ENCODE peak calls at places on chromosome 3, in nine cellular contexts. C, Z, U, O, R, D, T, J and I are unnamed samples.

GRCh38 chr3:141402476-141403171 is 34.3 kb downstream of the ZBTB38 start:
- DNase-seq in C (peak), Z (peak), U (peak), O (no peak), R (peak), D (peak), T (peak), J (peak), I (peak)

GRCh38 chr3:129398803-129399144 is 29.7 kb downstream of the EFCAB12 start:
- DNase-seq in C (no peak), Z (peak), U (peak), O (no peak), R (peak), D (peak), T (no peak), J (peak), I (peak)

GRCh38 chr3:61748288-61748687 is 186.9 kb downstream of the PTPRG start:
- DNase-seq in C (no peak), Z (no peak), U (no peak), O (no peak), R (no peak), D (no peak), T (no peak), J (no peak), I (no peak)

GRCh38 chr3:151925876-151926275 is 52.4 kb downstream of the SUCNR1 start:
- DNase-seq in C (no peak), Z (no peak), U (peak), O (peak), R (no peak), D (no peak), T (no peak), J (no peak), I (no peak)

GRCh38 chr3:105504440-105504951 is 137.8 kb downstream of the ALCAM start:
- DNase-seq in C (no peak), Z (no peak), U (no peak), O (no peak), R (no peak), D (no peak), T (no peak), J (no peak), I (peak)

GRCh38 chr3:113743006-113743639 is 2.9 kb downstream of the NAA50 start:
- DNase-seq in C (no peak), Z (no peak), U (no peak), O (no peak), R (no peak), D (no peak), T (no peak), J (no peak), I (no peak)

GRCh38 chr3:124707667-124708066 is 22.6 kb upstream of the UMPS start:
- DNase-seq in C (no peak), Z (no peak), U (peak), O (peak), R (no peak), D (no peak), T (no peak), J (peak), I (no peak)

GRCh38 chr3:107718547-107718946 is 195.8 kb downstream of the BBX start:
- DNase-seq in C (no peak), Z (no peak), U (no peak), O (no peak), R (no peak), D (no peak), T (no peak), J (no peak), I (no peak)

GRCh38 chr3:168977696-168978374 is 685.7 kb downstream of the MECOM start:
- DNase-seq in C (no peak), Z (peak), U (no peak), O (no peak), R (no peak), D (no peak), T (no peak), J (peak), I (no peak)

GRCh38 chr3:10901293-10902010 is 85.4 kb downstream of the SLC6A11 start:
- DNase-seq in C (no peak), Z (no peak), U (no peak), O (no peak), R (no peak), D (no peak), T (no peak), J (no peak), I (no peak)

GRCh38 chr3:191065183-191065805 is 133.7 kb upstream of the OSTN start:
- DNase-seq in C (no peak), Z (no peak), U (peak), O (no peak), R (no peak), D (no peak), T (no peak), J (no peak), I (no peak)

GRCh38 chr3:30934208-30934550 is 39.7 kb upstream of the GADL1 start:
- DNase-seq in C (no peak), Z (peak), U (peak), O (peak), R (no peak), D (peak), T (peak), J (peak), I (no peak)

GRCh38 chr3:138675393-138675792 is 66.8 kb downstream of the FAIM start:
- DNase-seq in C (no peak), Z (no peak), U (peak), O (no peak), R (no peak), D (no peak), T (no peak), J (no peak), I (no peak)

GRCh38 chr3:160162440-160162839 is 62.8 kb upstream of the C3orf80 start:
- DNase-seq in C (no peak), Z (peak), U (no peak), O (no peak), R (peak), D (no peak), T (no peak), J (peak), I (peak)

GRCh38 chr3:76365284-76365683 is 579.9 kb upstream of the ZNF717 start:
- DNase-seq in C (no peak), Z (no peak), U (peak), O (no peak), R (no peak), D (no peak), T (no peak), J (no peak), I (no peak)

GRCh38 chr3:72482589-72483249 is 365.5 kb downstream of the SHQ1 start:
- DNase-seq in C (peak), Z (peak), U (peak), O (peak), R (no peak), D (peak), T (no peak), J (peak), I (no peak)

GRCh38 chr3:16192176-16192811 is 17.8 kb downstream of the GALNT15 start:
- DNase-seq in C (no peak), Z (no peak), U (no peak), O (no peak), R (no peak), D (no peak), T (no peak), J (no peak), I (no peak)

GRCh38 chr3:46640927-46641326 is 28.6 kb downstream of the FAM240A start:
- DNase-seq in C (no peak), Z (no peak), U (no peak), O (no peak), R (no peak), D (no peak), T (no peak), J (no peak), I (no peak)

GRCh38 chr3:193057616-193058015 is 140.0 kb upstream of the MB21D2 start:
- DNase-seq in C (no peak), Z (peak), U (no peak), O (no peak), R (no peak), D (no peak), T (no peak), J (no peak), I (no peak)

GRCh38 chr3:127748754-127749327 is 73.5 kb downstream of the MGLL start:
- DNase-seq in C (peak), Z (no peak), U (no peak), O (no peak), R (no peak), D (no peak), T (no peak), J (no peak), I (no peak)

GRCh38 chr3:124557433-124558232 is 172.6 kb upstream of the UMPS start:
- DNase-seq in C (no peak), Z (no peak), U (peak), O (peak), R (no peak), D (no peak), T (no peak), J (no peak), I (no peak)

GRCh38 chr3:132318451-132318850 is 1.2 kb downstream of the ACP3 start:
- DNase-seq in C (no peak), Z (no peak), U (peak), O (no peak), R (no peak), D (no peak), T (no peak), J (no peak), I (no peak)

GRCh38 chr3:103047640-103048370 is 613.0 kb downstream of the ZPLD1 start:
- DNase-seq in C (no peak), Z (no peak), U (no peak), O (no peak), R (no peak), D (no peak), T (no peak), J (no peak), I (no peak)

GRCh38 chr3:144810150-144810549 is 838.5 kb downstream of the DIPK2A start:
- DNase-seq in C (no peak), Z (no peak), U (no peak), O (no peak), R (no peak), D (no peak), T (no peak), J (no peak), I (no peak)

GRCh38 chr3:140736863-140737460 is 59.1 kb downstream of the TRIM42 start:
- DNase-seq in C (peak), Z (peak), U (peak), O (no peak), R (peak), D (peak), T (peak), J (peak), I (peak)

GRCh38 chr3:62117903-62118548 is 255.3 kb downstream of the FEZF2 start:
- DNase-seq in C (no peak), Z (no peak), U (no peak), O (no peak), R (no peak), D (no peak), T (no peak), J (no peak), I (no peak)

GRCh38 chr3:147903037-147903436 is 493.9 kb downstream of the ZIC1 start:
- DNase-seq in C (no peak), Z (peak), U (no peak), O (no peak), R (no peak), D (no peak), T (no peak), J (no peak), I (no peak)

GRCh38 chr3:50138266-50139230 is 16.6 kb upstream of the SEMA3F start:
- DNase-seq in C (no peak), Z (no peak), U (no peak), O (no peak), R (no peak), D (no peak), T (no peak), J (peak), I (no peak)

GRCh38 chr3:54951405-54951804 is 23.5 kb upstream of the LRTM1 start:
- DNase-seq in C (peak), Z (peak), U (peak), O (peak), R (peak), D (no peak), T (peak), J (peak), I (peak)

GRCh38 chr3:101928890-101929289 is 79.6 kb downstream of the NFKBIZ start:
- DNase-seq in C (no peak), Z (no peak), U (peak), O (no peak), R (no peak), D (no peak), T (no peak), J (no peak), I (no peak)

GRCh38 chr3:122415104-122415744 is 638 bp downstream of the WDR5B start:
- DNase-seq in C (no peak), Z (peak), U (peak), O (no peak), R (no peak), D (peak), T (peak), J (peak), I (no peak)

GRCh38 chr3:52523386-52524257 is 10.0 kb downstream of the NT5DC2 start:
- DNase-seq in C (peak), Z (no peak), U (no peak), O (no peak), R (no peak), D (no peak), T (no peak), J (no peak), I (peak)

GRCh38 chr3:171812811-171813210 is 2.5 kb upstream of the PLD1 start:
- DNase-seq in C (no peak), Z (no peak), U (no peak), O (no peak), R (no peak), D (no peak), T (no peak), J (no peak), I (no peak)